ENCODE peak calls at places on chromosomes 1 and 21, in nine cellular contexts. W is HT-29; K is activated naive CD4-positive, alpha-beta T cell; A is NCI-H1092 treated with DMSO at 0.1 percent for 48 hours; F is stimulated activated CD8-positive, alpha-beta memory T cell treated with anti-CD3 and anti-CD28 coated beads, Interleukin-15, amount 100 ng/mL, for 24 hours; O is stimulated activated CD4-positive, alpha-beta T cell treated with anti-CD3 and anti-CD28 coated beads, Interleukin-2, amount 100 ng/mL, for 48 hours; L is SJSA1; T is A549; H is astrocyte of the hippocampus. B is an unnamed sample.

GRCh38 chr1:197130677-197131304 is 15.7 kb downstream of the ASPM start:
- DNase-seq in W (peak; percentile 28), K (no peak), A (no peak), F (no peak), O (no peak), L (peak; percentile 9), T (no peak), H (peak; percentile 65), B (no peak)

GRCh38 chr1:53956308-53957168 is 10.4 kb downstream of the LRRC42 start:
- DNase-seq in W (peak; percentile 43), K (no peak), A (peak; percentile 93), F (no peak), O (no peak), L (no peak), T (no peak), H (no peak), B (peak; percentile 84)

GRCh38 chr1:7267493-7267892 is 482.2 kb downstream of the CAMTA1 start:
- DNase-seq in W (no peak), K (no peak), A (no peak), F (no peak), O (no peak), L (peak; percentile 36), T (no peak), H (peak; percentile 35), B (no peak)

GRCh38 chr1:212256404-212256803 is 28.8 kb upstream of the PPP2R5A start:
- DNase-seq in W (no peak), K (peak; percentile 5), A (no peak), F (no peak), O (no peak), L (no peak), T (no peak), H (no peak), B (no peak)

GRCh38 chr1:154821083-154821482 is 49.0 kb downstream of the KCNN3 start:
- DNase-seq in W (no peak), K (no peak), A (no peak), F (no peak), O (no peak), L (no peak), T (no peak), H (no peak), B (no peak)

GRCh38 chr1:216702170-216702569 is 21.1 kb downstream of the ESRRG start:
- DNase-seq in W (no peak), K (no peak), A (no peak), F (no peak), O (no peak), L (no peak), T (no peak), H (no peak), B (no peak)

GRCh38 chr1:54559771-54560231 is 11.8 kb downstream of the ACOT11 start:
- DNase-seq in W (no peak), K (no peak), A (no peak), F (no peak), O (no peak), L (no peak), T (no peak), H (no peak), B (no peak)

GRCh38 chr1:23692308-23692871 is 784 bp downstream of the RPL11 start:
- DNase-seq in W (peak; percentile 30), K (no peak), A (no peak), F (no peak), O (no peak), L (no peak), T (no peak), H (peak; percentile 8), B (no peak)

GRCh38 chr1:10380594-10381275 is 18.1 kb upstream of the PGD start:
- DNase-seq in W (no peak), K (no peak), A (no peak), F (no peak), O (no peak), L (peak; percentile 70), T (peak; percentile 89), H (peak; percentile 89), B (no peak)

GRCh38 chr1:111878649-111879048 is 110.8 kb downstream of the KCND3 start:
- DNase-seq in W (no peak), K (no peak), A (no peak), F (no peak), O (no peak), L (no peak), T (no peak), H (no peak), B (no peak)

GRCh38 chr1:190168116-190168515 is 309.5 kb downstream of the BRINP3 start:
- DNase-seq in W (no peak), K (no peak), A (no peak), F (no peak), O (no peak), L (no peak), T (peak; percentile 63), H (peak; percentile 73), B (no peak)

GRCh38 chr1:23081376-23081775 is 62.1 kb downstream of the KDM1A start:
- DNase-seq in W (peak; percentile 22), K (no peak), A (no peak), F (no peak), O (no peak), L (no peak), T (peak; percentile 22), H (no peak), B (no peak)

GRCh38 chr1:15598436-15598835 is 13.6 kb upstream of the AGMAT start:
- DNase-seq in W (no peak), K (no peak), A (no peak), F (no peak), O (no peak), L (no peak), T (no peak), H (no peak), B (no peak)

GRCh38 chr1:89606227-89606945 is 26.5 kb upstream of the LRRC8C start:
- DNase-seq in W (no peak), K (no peak), A (no peak), F (no peak), O (no peak), L (no peak), T (no peak), H (no peak), B (no peak)

GRCh38 chr1:203316626-203317093 is 11.3 kb downstream of the BTG2 start:
- DNase-seq in W (peak; percentile 84), K (no peak), A (no peak), F (no peak), O (no peak), L (no peak), T (no peak), H (peak; percentile 75), B (no peak)

GRCh38 chr1:184888505-184888904 is 85.8 kb downstream of the NIBAN1 start:
- DNase-seq in W (no peak), K (no peak), A (no peak), F (no peak), O (no peak), L (no peak), T (no peak), H (peak; percentile 60), B (no peak)

GRCh38 chr1:29649375-29650040 is 413.2 kb downstream of the PTPRU start:
- DNase-seq in W (no peak), K (no peak), A (peak; percentile 34), F (no peak), O (no peak), L (no peak), T (peak; percentile 22), H (no peak), B (peak; percentile 89)

GRCh38 chr21:15751037-15751436 is 21.3 kb downstream of the USP25 start:
- DNase-seq in W (no peak), K (no peak), A (no peak), F (no peak), O (no peak), L (no peak), T (no peak), H (no peak), B (no peak)

B was measured in NCI-H345.